ENCODE peak calls at places on chromosome 22, in ten cellular contexts. Y is spleen, L is endothelial cell of umbilical vein, V is HCT116, C is GM12878, K is adrenal gland, M is IMR-90, G is K562, W is tibial nerve, D is right lobe of liver. E is an unnamed sample.

GRCh38 chr22:49255154-49255553 is 572.5 kb downstream of the BRD1 start:
- DNase-seq in K (no peak), V (no peak), M (no peak), W (no peak), D (no peak), Y (no peak), L (no peak), C (no peak), G (no peak), E (no peak)

GRCh38 chr22:42931421-42932196 is 74.5 kb upstream of the ARFGAP3 start:
- DNase-seq in G (no peak), M (peak), L (no peak), Y (peak), D (no peak), V (no peak), K (no peak), C (peak), W (no peak), E (no peak)

GRCh38 chr22:44428941-44429615 is 69.0 kb downstream of the RTL6 start:
- DNase-seq in M (no peak), V (no peak), C (no peak), W (no peak), G (no peak), K (no peak), Y (peak), L (no peak), D (no peak), E (no peak)

GRCh38 chr22:26666035-26666338 is 8.6 kb downstream of the MIAT start:
- DNase-seq in M (peak), L (no peak), V (no peak), D (no peak), K (no peak), W (no peak), Y (peak), C (no peak), G (no peak), E (no peak)

GRCh38 chr22:24736526-24737050 is 37.9 kb downstream of the PIWIL3 start:
- DNase-seq in W (no peak), D (no peak), G (no peak), K (no peak), M (no peak), L (no peak), Y (no peak), C (no peak), V (no peak), E (no peak)

GRCh38 chr22:20424937-20425587 is 12.6 kb downstream of the SCARF2 start:
- DNase-seq in K (peak), W (no peak), L (no peak), V (no peak), C (no peak), D (no peak), Y (peak), M (no peak), G (peak), E (peak)

GRCh38 chr22:31081963-31082605 is 966 bp downstream of the SMTN start:
- DNase-seq in W (no peak), M (peak), V (no peak), C (no peak), Y (no peak), K (no peak), G (no peak), D (no peak), L (peak), E (peak)

GRCh38 chr22:43592470-43592869 is 180.7 kb downstream of the MPPED1 start:
- DNase-seq in K (no peak), D (no peak), W (no peak), L (no peak), Y (no peak), V (no peak), M (peak), G (no peak), C (no peak), E (no peak)

GRCh38 chr22:48234011-48234410 is 1471.6 kb downstream of the TBC1D22A start:
- DNase-seq in G (no peak), D (no peak), C (no peak), W (no peak), M (no peak), L (no peak), Y (no peak), K (no peak), V (no peak), E (no peak)

GRCh38 chr22:41248314-41248713 is 7.6 kb upstream of the CHADL start:
- DNase-seq in W (no peak), D (no peak), L (no peak), M (no peak), V (no peak), Y (no peak), C (no peak), K (no peak), G (no peak), E (no peak)

GRCh38 chr22:21651521-21652009 is 9.5 kb downstream of the SDF2L1 start:
- DNase-seq in M (no peak), D (peak), K (no peak), V (no peak), L (no peak), W (no peak), G (peak), Y (no peak), C (no peak), E (no peak)

GRCh38 chr22:21652547-21653545 is 10.7 kb downstream of the SDF2L1 start:
- DNase-seq in Y (no peak), K (no peak), W (no peak), M (no peak), D (no peak), L (no peak), V (no peak), C (no peak), G (peak), E (no peak)

GRCh38 chr22:21650280-21650679 is 8.2 kb downstream of the SDF2L1 start:
- DNase-seq in C (no peak), V (no peak), K (no peak), Y (no peak), L (no peak), G (no peak), D (no peak), M (no peak), W (no peak), E (no peak)

GRCh38 chr22:21650823-21651520 is 8.9 kb downstream of the SDF2L1 start:
- DNase-seq in D (no peak), C (no peak), G (no peak), V (no peak), L (no peak), K (no peak), M (no peak), W (no peak), Y (no peak), E (peak)

DNA sequence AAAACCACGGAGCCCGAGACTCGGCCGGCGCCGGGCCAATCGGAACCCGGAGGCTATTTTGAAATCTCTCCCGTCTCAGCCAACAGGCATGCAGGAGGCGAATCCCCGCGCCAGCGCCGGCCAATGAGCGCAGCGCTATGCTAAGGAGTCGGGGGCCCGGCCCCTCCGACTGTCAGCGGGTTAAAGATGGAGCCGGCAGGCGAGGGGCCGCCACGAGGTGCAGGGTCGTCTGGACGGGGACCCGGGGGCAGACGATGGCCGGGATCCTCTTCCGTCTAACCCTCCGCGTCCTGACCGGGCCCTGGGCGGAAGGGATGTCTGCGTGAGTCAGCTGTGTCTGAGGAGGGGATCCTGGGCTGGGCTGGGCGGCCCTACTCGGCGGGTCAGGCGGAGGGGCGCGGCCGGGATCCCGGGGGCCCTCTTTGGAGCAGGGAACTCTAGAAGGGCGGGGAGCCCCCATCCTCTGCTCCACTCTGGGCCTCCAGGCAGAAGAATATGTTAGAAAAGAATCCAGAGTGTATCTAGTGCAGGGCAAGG is 10.0 kb downstream of the SDF2L1 start:
- DNase-seq in M (peak), G (peak), W (peak), D (peak), K (peak), V (peak), Y (peak), C (peak), L (peak), E (peak)
- TF ChIP-seq POLR2A in M (peak), G (no peak), W (no peak), D (no peak), K (no peak), V (no peak), Y (no peak), C (peak), L (peak), E (no peak)

DNA sequence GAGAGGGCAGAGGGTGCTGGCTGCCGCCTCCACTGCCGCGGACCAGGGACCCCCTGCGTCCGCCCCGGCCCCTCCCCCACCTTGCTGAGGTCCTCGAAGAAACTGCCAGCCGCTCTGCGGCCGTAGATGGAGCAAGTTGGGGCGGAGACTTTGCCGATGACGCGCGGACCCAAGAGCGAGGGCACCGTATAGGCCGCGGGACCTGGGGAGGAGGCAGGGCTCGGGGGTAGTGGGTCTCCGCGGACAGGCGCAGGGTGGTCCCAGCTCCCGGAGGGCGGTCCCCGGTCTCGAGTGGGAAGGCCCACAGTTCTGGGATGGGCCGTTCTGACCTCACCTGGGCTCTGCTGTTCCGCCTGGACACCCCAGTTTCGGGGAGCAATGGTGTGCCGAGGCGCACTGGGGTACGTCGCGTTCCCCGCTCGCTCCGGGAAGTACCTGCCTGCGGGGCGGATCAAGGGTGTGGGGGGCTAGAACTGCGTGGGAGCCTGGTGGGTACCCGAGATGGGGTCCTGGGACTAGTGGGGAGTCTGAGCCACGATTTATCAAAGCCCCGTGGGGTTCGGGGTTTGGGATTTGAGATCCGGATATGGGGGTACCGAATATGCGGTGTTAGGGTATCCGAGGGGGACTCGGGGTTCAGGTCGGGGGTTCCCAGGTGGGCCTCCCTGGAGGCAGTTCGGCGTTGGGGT is 1.2 kb upstream of the TYMP start:
- DNase-seq in L (peak), G (no peak), M (peak), Y (peak), K (peak), D (peak), V (peak), W (peak), C (no peak), E (peak)
- TF ChIP-seq POLR2A in L (no peak), G (no peak), M (no peak), Y (peak), K (peak), D (peak), V (peak), W (peak), C (no peak), E (peak)

DNA sequence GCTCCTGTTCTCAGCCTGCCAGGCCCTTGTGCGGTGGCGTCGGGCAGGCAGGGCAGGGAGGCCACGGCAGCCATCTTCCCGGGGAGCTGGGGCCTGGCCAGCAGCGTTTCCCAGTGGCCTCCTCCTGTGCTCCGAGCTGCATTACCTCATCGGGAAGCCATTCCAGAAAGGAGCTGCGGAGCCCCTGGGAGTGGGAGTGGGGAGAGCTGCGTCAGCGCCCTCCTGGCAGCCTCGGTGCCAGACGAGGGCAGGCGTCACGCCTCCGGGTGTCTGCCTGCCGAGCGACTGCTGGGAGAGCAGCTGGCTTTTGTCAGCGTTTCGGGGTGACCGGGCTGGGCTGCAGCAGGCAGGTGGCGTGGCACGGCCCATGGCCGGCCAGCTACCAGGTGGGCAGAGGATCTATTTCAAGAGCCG is 30.9 kb upstream of the WNT7B start:
- DNase-seq in D (no peak), M (peak), L (peak), W (peak), C (no peak), V (no peak), Y (peak), G (no peak), K (peak), E (no peak)
- TF ChIP-seq POLR2A in D (no peak), M (no peak), L (no peak), W (peak), C (no peak), V (no peak), Y (no peak), G (no peak), K (no peak), E (no peak)

GRCh38 chr22:50314455-50315288 is 7.2 kb upstream of the PLXNB2 start:
- DNase-seq in M (no peak), G (peak), W (no peak), L (no peak), C (peak), D (peak), K (peak), Y (peak), V (no peak), E (peak)
- TF ChIP-seq POLR2A in M (no peak), G (peak), W (no peak), L (no peak), C (peak), D (no peak), K (no peak), Y (no peak), V (no peak), E (no peak)

GRCh38 chr22:36239401-36240171 is at the start of gene APOL2:
- DNase-seq in Y (peak), V (peak), D (peak), C (peak), L (peak), W (peak), K (peak), G (peak), M (peak), E (peak)
- TF ChIP-seq POLR2A in Y (no peak), V (peak), D (peak), C (peak), L (peak), W (peak), K (peak), G (peak), M (peak), E (peak)

GRCh38 chr22:36433318-36434231 is 45.8 kb upstream of the MYH9 start:
- DNase-seq in K (no peak), G (no peak), M (no peak), Y (no peak), C (no peak), W (no peak), D (peak), V (no peak), L (peak), E (no peak)
- TF ChIP-seq POLR2A in K (no peak), G (no peak), M (no peak), Y (no peak), C (no peak), W (no peak), D (no peak), V (no peak), L (no peak), E (no peak)

GRCh38 chr22:18973264-18974031 is 37.4 kb upstream of the PRODH start:
- DNase-seq in Y (no peak), L (no peak), D (peak), M (no peak), C (no peak), V (no peak), W (no peak), K (no peak), G (no peak), E (no peak)

GRCh38 chr22:18970948-18971315 is 34.8 kb upstream of the PRODH start:
- DNase-seq in V (no peak), M (no peak), C (no peak), W (no peak), L (no peak), Y (no peak), K (no peak), G (no peak), D (no peak), E (no peak)

GRCh38 chr22:18971321-18971751 is 35.2 kb upstream of the PRODH start:
- DNase-seq in Y (no peak), W (no peak), M (no peak), L (no peak), V (no peak), K (no peak), D (no peak), G (no peak), C (no peak), E (no peak)

GRCh38 chr22:18968011-18968749 is 32.1 kb upstream of the PRODH start:
- DNase-seq in V (no peak), D (no peak), W (no peak), Y (no peak), G (peak), M (peak), K (no peak), L (no peak), C (no peak), E (peak)

GRCh38 chr22:18970180-18970947 is 34.3 kb upstream of the PRODH start:
- DNase-seq in M (no peak), V (no peak), K (no peak), C (no peak), L (no peak), Y (peak), D (no peak), G (no peak), W (no peak), E (no peak)
- TF ChIP-seq POLR2A in M (no peak), V (peak), K (no peak), C (no peak), L (no peak), Y (no peak), D (peak), G (no peak), W (no peak), E (no peak)

GRCh38 chr22:37905534-37906363 is at the start of gene MICALL1:
- DNase-seq in W (peak), K (peak), M (peak), C (no peak), L (peak), D (peak), G (peak), V (no peak), Y (peak), E (peak)
- TF ChIP-seq POLR2A in W (peak), K (peak), M (peak), C (peak), L (peak), D (peak), G (no peak), V (no peak), Y (no peak), E (no peak)

GRCh38 chr22:40175571-40176105 is 2.1 kb upstream of the TNRC6B start:
- DNase-seq in V (no peak), C (no peak), G (no peak), M (no peak), Y (no peak), W (no peak), D (no peak), L (peak), K (no peak), E (peak)

GRCh38 chr22:40178417-40179409 is 988 bp downstream of the TNRC6B start:
- DNase-seq in V (no peak), K (peak), G (no peak), Y (peak), M (peak), L (peak), W (no peak), D (peak), C (no peak), E (peak)

GRCh38 chr22:40177738-40178416 is at the start of gene TNRC6B:
- DNase-seq in G (peak), Y (peak), M (peak), V (peak), K (peak), D (peak), L (peak), C (peak), W (peak), E (peak)

GRCh38 chr22:40179535-40179934 is 1.8 kb downstream of the TNRC6B start:
- DNase-seq in G (no peak), C (no peak), V (no peak), L (no peak), D (no peak), M (no peak), W (no peak), K (no peak), Y (no peak), E (peak)

DNA sequence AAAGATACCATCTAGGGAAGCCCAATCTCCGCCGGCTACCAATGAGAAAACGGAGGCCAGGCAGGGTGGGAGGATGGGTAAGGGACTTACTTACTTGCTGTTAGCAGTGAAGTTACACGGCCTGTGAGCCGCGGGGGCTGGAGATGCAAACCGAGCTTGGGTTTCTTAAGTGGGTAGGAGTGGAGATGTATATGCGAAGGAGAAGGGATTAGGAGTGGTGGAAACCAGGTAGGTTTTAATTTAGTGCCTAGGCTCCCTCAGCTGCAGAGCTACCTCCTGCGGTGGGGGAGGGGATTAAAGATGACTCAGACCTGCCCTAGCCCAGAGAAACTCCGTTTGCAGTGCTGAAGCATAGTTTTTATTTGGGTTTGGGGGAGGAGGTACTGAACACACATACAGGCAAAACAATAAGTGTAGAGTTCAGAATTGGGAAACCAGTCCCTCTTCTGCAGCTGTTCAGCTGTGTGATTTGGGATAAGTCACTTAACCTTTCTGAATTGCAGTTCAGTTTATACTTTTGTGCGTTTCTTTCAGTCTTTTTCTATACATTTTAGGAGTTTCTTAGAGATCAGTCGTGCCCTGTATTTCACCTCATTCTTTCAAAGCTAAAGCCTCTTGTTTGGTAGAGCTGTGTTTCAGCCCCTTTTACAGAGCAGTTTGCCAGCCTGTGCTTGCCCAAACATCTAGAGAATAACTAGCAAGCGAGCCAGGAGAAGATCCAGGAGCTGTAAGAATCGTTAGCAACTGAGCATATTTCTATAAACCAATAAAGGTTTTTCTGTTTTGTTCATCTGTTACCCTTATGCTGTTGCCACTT is 596 bp upstream of the TNRC6B start:
- DNase-seq in V (no peak), Y (peak), W (no peak), D (peak), G (peak), C (peak), L (peak), M (peak), K (peak), E (peak)
- TF ChIP-seq POLR2A in V (no peak), Y (no peak), W (no peak), D (no peak), G (no peak), C (no peak), L (no peak), M (no peak), K (no peak), E (no peak)

E was measured in erythroblast.